ENCODE peak calls at places on chromosomes 1 and 21, in eight cellular contexts. Y, D, V, E, U, W, A and H are unnamed samples.

GRCh38 chr1:42142894-42143675 is 10.1 kb upstream of the GUCA2B start:
- DNase-seq in Y (no peak), D (no peak), V (no peak), E (no peak), U (no peak), W (no peak), A (no peak), H (no peak)

GRCh38 chr1:215160351-215160750 is 77.8 kb downstream of the KCNK2 start:
- DNase-seq in Y (peak; percentile 19), D (no peak), V (no peak), E (no peak), U (no peak), W (no peak), A (no peak), H (no peak)

GRCh38 chr21:16709866-16710550 is 802.8 kb upstream of the CXADR start:
- DNase-seq in Y (peak; percentile 75), D (no peak), V (no peak), E (no peak), U (no peak), W (no peak), A (no peak), H (no peak)

GRCh38 chr1:24151175-24151533 is 8.2 kb upstream of the IL22RA1 start:
- DNase-seq in Y (no peak), D (no peak), V (no peak), E (no peak), U (peak; percentile 21), W (no peak), A (peak; percentile 96), H (no peak)

GRCh38 chr1:14699596-14699995 is 101.1 kb downstream of the KAZN start:
- DNase-seq in Y (no peak), D (no peak), V (no peak), E (no peak), U (no peak), W (no peak), A (no peak), H (no peak)

GRCh38 chr21:26795398-26795790 is 49.8 kb downstream of the ADAMTS1 start:
- DNase-seq in Y (no peak), D (no peak), V (no peak), E (no peak), U (no peak), W (no peak), A (no peak), H (no peak)

GRCh38 chr1:93350875-93351274 is 5.2 kb downstream of the DR1 start:
- DNase-seq in Y (no peak), D (no peak), V (no peak), E (no peak), U (no peak), W (no peak), A (no peak), H (no peak)

GRCh38 chr1:15424146-15424667 is 14.0 kb upstream of the CTRC start:
- DNase-seq in Y (no peak), D (no peak), V (no peak), E (no peak), U (no peak), W (no peak), A (no peak), H (no peak)

GRCh38 chr1:245067257-245067656 is 87.5 kb upstream of the KIF26B start:
- DNase-seq in Y (peak; percentile 39), D (no peak), V (no peak), E (no peak), U (no peak), W (no peak), A (no peak), H (no peak)

GRCh38 chr1:152880907-152881306 is 2.8 kb downstream of the SMCP start:
- DNase-seq in Y (no peak), D (no peak), V (no peak), E (no peak), U (no peak), W (no peak), A (no peak), H (peak; percentile 60)

DNA sequence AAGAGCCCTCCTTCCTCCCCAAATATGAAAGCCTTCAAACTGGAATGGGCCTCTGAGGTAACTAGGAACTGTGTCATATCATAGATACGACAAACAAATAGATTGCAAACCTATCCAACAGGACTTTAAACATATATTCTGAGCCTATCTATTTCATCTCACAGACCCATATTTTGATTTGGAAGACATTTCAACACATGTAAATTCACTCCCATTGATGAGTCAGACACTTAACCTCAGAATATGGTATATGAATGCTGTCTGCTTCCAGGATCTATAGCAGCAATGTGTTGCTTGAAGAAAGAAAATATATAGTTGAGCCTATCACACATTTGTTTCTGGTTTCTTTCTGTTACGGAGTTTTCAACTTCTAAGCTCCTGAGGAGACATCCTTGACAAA is 221.9 kb upstream of the SAMSN1 start:
- DNase-seq in Y (no peak), D (no peak), V (no peak), E (no peak), U (no peak), W (no peak), A (no peak), H (no peak)
- TF ChIP-seq CTCF in Y (no peak), D (no peak), V (no peak), E (no peak), U (no peak), W (no peak), A (no peak), H (no peak)

GRCh38 chr1:113453771-113454083 is 63.4 kb downstream of the MAGI3 start:
- DNase-seq in Y (no peak), D (no peak), V (no peak), E (no peak), U (no peak), W (no peak), A (no peak), H (no peak)

GRCh38 chr1:113456967-113457366 is 66.7 kb downstream of the MAGI3 start:
- DNase-seq in Y (peak; percentile 95), D (peak; percentile 58), V (peak; percentile 90), E (peak; percentile 87), U (no peak), W (no peak), A (no peak), H (no peak)

GRCh38 chr1:113451710-113452109 is 61.4 kb downstream of the MAGI3 start:
- DNase-seq in Y (no peak), D (no peak), V (no peak), E (no peak), U (no peak), W (no peak), A (no peak), H (no peak)

GRCh38 chr1:113455374-113455773 is 65.1 kb downstream of the MAGI3 start:
- DNase-seq in Y (no peak), D (no peak), V (no peak), E (no peak), U (no peak), W (no peak), A (no peak), H (no peak)

GRCh38 chr1:113452921-113453770 is 62.8 kb downstream of the MAGI3 start:
- DNase-seq in Y (peak; percentile 78), D (no peak), V (peak; percentile 39), E (no peak), U (no peak), W (no peak), A (no peak), H (no peak)
- TF ChIP-seq CTCF in Y (peak; percentile 47), D (no peak), V (peak; percentile 65), E (peak; percentile 36), U (no peak), W (no peak), A (peak; percentile 66), H (peak; percentile 51)

GRCh38 chr1:38865112-38865715 is 5.6 kb upstream of the RRAGC start:
- DNase-seq in Y (no peak), D (no peak), V (no peak), E (no peak), U (no peak), W (no peak), A (no peak), H (no peak)
- TF ChIP-seq CTCF in Y (no peak), D (no peak), V (no peak), E (no peak), U (no peak), W (no peak), A (no peak), H (no peak)

GRCh38 chr21:44730028-44730395 is 18.6 kb upstream of the TSPEAR start:
- DNase-seq in Y (no peak), D (no peak), V (no peak), E (no peak), U (peak; percentile 28), W (no peak), A (no peak), H (no peak)

GRCh38 chr21:44729336-44730027 is 18.1 kb upstream of the TSPEAR start:
- DNase-seq in Y (no peak), D (no peak), V (no peak), E (no peak), U (peak; percentile 74), W (no peak), A (peak; percentile 24), H (no peak)

GRCh38 chr21:44732956-44733355 is 21.6 kb upstream of the TSPEAR start:
- DNase-seq in Y (no peak), D (no peak), V (no peak), E (no peak), U (peak; percentile 64), W (no peak), A (no peak), H (no peak)

GRCh38 chr21:44732263-44732662 is 20.9 kb upstream of the TSPEAR start:
- DNase-seq in Y (no peak), D (no peak), V (no peak), E (no peak), U (peak; percentile 53), W (no peak), A (peak; percentile 21), H (no peak)

GRCh38 chr21:44730951-44731579 is 19.7 kb upstream of the TSPEAR start:
- DNase-seq in Y (no peak), D (no peak), V (no peak), E (no peak), U (peak; percentile 37), W (no peak), A (no peak), H (no peak)
- TF ChIP-seq CTCF in Y (no peak), D (no peak), V (no peak), E (no peak), U (no peak), W (no peak), A (no peak), H (no peak)

DNA sequence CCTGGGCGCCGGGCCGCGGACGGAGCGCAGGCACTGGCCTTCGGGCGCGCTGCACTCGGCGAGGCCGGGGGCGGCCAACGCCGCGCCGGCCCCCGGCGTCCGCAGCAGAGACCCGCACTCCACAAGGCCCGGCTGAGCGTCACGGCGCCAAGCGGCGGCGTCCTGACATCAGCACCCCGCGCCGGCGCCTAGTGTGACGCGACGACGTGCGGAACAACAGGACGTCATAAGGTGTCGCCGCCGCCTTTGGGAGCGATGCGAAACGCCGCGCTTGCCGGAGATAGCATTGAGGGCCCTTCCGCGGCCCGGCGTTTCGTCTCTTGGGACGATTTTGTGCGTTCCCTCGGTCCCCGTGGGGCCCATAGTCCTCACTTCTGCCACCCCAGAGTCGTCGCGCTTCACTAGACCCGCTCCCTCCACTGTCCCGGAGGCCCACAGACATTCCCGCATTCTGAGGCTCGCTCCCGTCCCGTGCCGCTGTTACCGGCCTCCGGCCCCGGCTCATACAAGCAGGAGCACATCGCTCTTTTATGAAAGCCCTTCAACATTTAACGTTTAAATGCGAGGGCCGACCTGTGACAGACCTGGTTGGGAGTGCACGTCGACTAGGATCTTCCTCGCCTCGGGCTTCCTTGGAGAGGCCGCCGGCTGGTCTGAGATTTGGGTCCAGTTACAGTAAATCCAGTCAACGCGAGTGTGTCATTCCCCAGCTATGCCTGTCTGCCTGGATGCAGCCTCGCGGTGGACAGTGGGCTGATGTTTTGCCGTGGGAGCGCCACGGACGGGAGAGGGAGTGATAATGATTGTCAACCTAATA is at the start of gene SSU72:
- DNase-seq in Y (peak; percentile 94), D (peak; percentile 92), V (peak; percentile 83), E (peak; percentile 54), U (peak; percentile 99), W (peak; percentile 93), A (peak; percentile 92), H (peak; percentile 92)
- TF ChIP-seq CTCF in Y (no peak), D (peak; percentile 27), V (no peak), E (no peak), U (peak; percentile 6), W (no peak), A (no peak), H (no peak)